ENCODE peak calls at places on chromosomes 6 and 20, in six cellular contexts. A is pancreas; C is non-pigmented ciliary epithelial cell; J is heart right ventricle; S is activated naive CD4-positive, alpha-beta T cell treated with anti-CD3 and anti-CD28 coated beads, Interleukin-2, amount 10 ng/mL, durations not matched to agents 7 days and 5 days; R is hepatocyte. Y is an unnamed sample.

GRCh38 chr6:148027201-148027600 is 315.4 kb upstream of the SASH1 start:
- DNase-seq in A (no peak), S (no peak), C (no peak), J (no peak), R (peak), Y (no peak)

GRCh38 chr6:112429226-112429625 is 82.1 kb downstream of the RFPL4B start:
- DNase-seq in J (no peak), R (peak), S (no peak), A (no peak), C (no peak), Y (no peak)

GRCh38 chr6:76681781-76682180 is 609.3 kb upstream of the IMPG1 start:
- DNase-seq in J (no peak), S (no peak), R (no peak), C (no peak), A (no peak), Y (no peak)

GRCh38 chr6:145895802-145896201 is 68.4 kb downstream of the SHPRH start:
- DNase-seq in J (no peak), A (no peak), S (no peak), R (no peak), C (no peak), Y (no peak)

GRCh38 chr6:6547111-6547879 is 41.2 kb upstream of the LY86 start:
- DNase-seq in C (peak), S (peak), R (peak), A (peak), J (peak), Y (peak)

GRCh38 chr6:119350202-119351004 is 842 bp upstream of the MAN1A1 start:
- DNase-seq in S (peak), R (peak), A (peak), J (no peak), C (no peak), Y (no peak)

GRCh38 chr6:140073456-140073855 is 699.0 kb upstream of the CITED2 start:
- DNase-seq in A (no peak), J (no peak), S (no peak), R (peak), C (no peak), Y (no peak)

GRCh38 chr6:157325069-157325805 is 1.9 kb upstream of the TMEM242 start:
- DNase-seq in J (no peak), S (no peak), A (no peak), R (no peak), C (no peak), Y (no peak)

GRCh38 chr6:117976030-117976651 is 69.1 kb downstream of the SLC35F1 start:
- DNase-seq in S (no peak), J (no peak), R (peak), A (no peak), C (no peak), Y (peak)

GRCh38 chr6:97294451-97294850 is 11.4 kb upstream of the MMS22L start:
- DNase-seq in A (no peak), C (no peak), S (no peak), J (no peak), R (no peak), Y (no peak)

GRCh38 chr20:19448632-19449031 is 236.2 kb downstream of the SLC24A3 start:
- DNase-seq in J (no peak), A (no peak), S (no peak), R (no peak), C (no peak), Y (no peak)

GRCh38 chr20:12956303-12956702 is 52.5 kb upstream of the SPTLC3 start:
- DNase-seq in S (no peak), J (no peak), A (no peak), R (no peak), C (no peak), Y (no peak)

GRCh38 chr6:72132851-72133250 is 246.5 kb downstream of the RIMS1 start:
- DNase-seq in A (no peak), S (no peak), R (no peak), C (no peak), J (no peak), Y (no peak)

GRCh38 chr6:113017316-113017715 is 670.2 kb downstream of the RFPL4B start:
- DNase-seq in S (no peak), J (no peak), C (no peak), A (no peak), R (no peak), Y (no peak)

GRCh38 chr6:11241793-11242201 is 9.3 kb upstream of the NEDD9 start:
- DNase-seq in J (peak), C (no peak), A (peak), R (peak), S (no peak), Y (no peak)

GRCh38 chr6:88376759-88377387 is 210.7 kb upstream of the CNR1 start:
- DNase-seq in J (no peak), R (no peak), C (peak), A (no peak), S (no peak), Y (no peak)

GRCh38 chr6:73134588-73134987 is 90.7 kb downstream of the KHDC1L start:
- DNase-seq in S (peak), A (peak), R (peak), J (no peak), C (no peak), Y (peak)

GRCh38 chr6:84078335-84078734 is 44.8 kb downstream of the MRAP2 start:
- DNase-seq in A (no peak), S (no peak), C (no peak), J (no peak), R (no peak), Y (no peak)

GRCh38 chr6:34472425-34472824 is 6.5 kb downstream of the PACSIN1 start:
- DNase-seq in J (no peak), R (no peak), C (no peak), A (no peak), S (no peak), Y (no peak)

GRCh38 chr6:55069132-55069781 is 105.1 kb upstream of the HCRTR2 start:
- DNase-seq in R (peak), A (peak), C (peak), J (no peak), S (no peak), Y (peak)

GRCh38 chr6:52595000-52595795 is 18.3 kb upstream of the TRAM2 start:
- DNase-seq in A (no peak), C (peak), R (peak), J (peak), S (no peak), Y (no peak)

GRCh38 chr6:26251354-26252081 is 113.5 kb upstream of the BTN3A2 start:
- DNase-seq in R (peak), C (peak), A (peak), S (peak), J (peak), Y (peak)

GRCh38 chr6:82362144-82362543 is 1.5 kb upstream of the TPBG start:
- DNase-seq in S (no peak), R (no peak), J (no peak), C (no peak), A (no peak), Y (no peak)